ENCODE peak calls at places on chromosomes 13 and 19, in six cellular contexts. H is neural progenitor cell; U is fibroblast of pulmonary artery; S is CD4-positive, alpha-beta T cell; T is GM12864; K is ascending aorta. P is an unnamed sample.

GRCh38 chr19:49590971-49591730 is at the start of gene PRR12:
- DNase-seq in K (no peak), T (no peak), S (peak; percentile 61), H (peak; percentile 88), U (peak; percentile 77), P (no peak)

GRCh38 chr19:798415-799075 is 1.3 kb downstream of the PTBP1 start:
- DNase-seq in U (no peak), H (peak; percentile 41), T (no peak), K (no peak), S (no peak), P (no peak)

GRCh38 chr19:35124098-35125060 is 8.8 kb downstream of the FXYD3 start:
- DNase-seq in U (peak; percentile 93), K (peak; percentile 80), T (peak; percentile 45), H (peak; percentile 33), S (peak; percentile 87), P (no peak)

GRCh38 chr13:42396901-42397670 is 125.1 kb downstream of the AKAP11 start:
- DNase-seq in K (no peak), S (no peak), H (no peak), T (no peak), U (no peak), P (no peak)

GRCh38 chr13:112465251-112466131 is 89.3 kb downstream of the SPACA7 start:
- DNase-seq in K (no peak), H (no peak), S (no peak), T (no peak), U (no peak), P (no peak)

GRCh38 chr19:8045872-8046568 is 6.5 kb upstream of the CCL25 start:
- DNase-seq in T (no peak), H (no peak), U (no peak), K (no peak), S (no peak), P (no peak)

GRCh38 chr19:46755077-46755852 is 9.0 kb upstream of the STRN4 start:
- DNase-seq in H (no peak), K (no peak), S (no peak), T (no peak), U (peak; percentile 81), P (no peak)

GRCh38 chr19:45172173-45172572 is 5.9 kb downstream of the TRAPPC6A start:
- DNase-seq in U (no peak), H (no peak), T (no peak), K (no peak), S (peak; percentile 38), P (no peak)

GRCh38 chr13:42986176-42986574 is 5.9 kb downstream of the EPSTI1 start:
- DNase-seq in T (no peak), H (no peak), K (no peak), S (no peak), U (no peak), P (no peak)

GRCh38 chr13:73883162-73883561 is 251.0 kb downstream of the KLF12 start:
- DNase-seq in U (no peak), S (no peak), K (no peak), H (no peak), T (no peak), P (no peak)

GRCh38 chr19:48591021-48591420 is 15.5 kb upstream of the SPACA4 start:
- DNase-seq in T (no peak), K (no peak), U (peak; percentile 30), H (no peak), S (no peak), P (no peak)

GRCh38 chr13:100735494-100735893 is 60.9 kb upstream of the TMTC4 start:
- DNase-seq in K (no peak), U (no peak), T (no peak), H (no peak), S (no peak), P (no peak)
- TF ChIP-seq CTCF in K (no peak), U (no peak), T (no peak), H (no peak), S (no peak), P (no peak)

GRCh38 chr19:18253716-18254115 is 20.5 kb downstream of the IQCN start:
- DNase-seq in T (no peak), H (no peak), U (no peak), K (no peak), S (no peak), P (no peak)

GRCh38 chr19:18252370-18252717 is 21.9 kb downstream of the IQCN start:
- DNase-seq in T (no peak), H (no peak), K (no peak), S (no peak), U (no peak), P (no peak)

GRCh38 chr19:18257503-18258470 is 16.5 kb downstream of the IQCN start:
- DNase-seq in T (no peak), H (no peak), U (no peak), S (no peak), K (no peak), P (no peak)

GRCh38 chr19:18253130-18253529 is 21.1 kb downstream of the IQCN start:
- DNase-seq in U (no peak), K (no peak), S (no peak), T (no peak), H (no peak), P (no peak)

GRCh38 chr19:18254546-18255500 is 19.4 kb downstream of the IQCN start:
- DNase-seq in U (no peak), S (no peak), K (no peak), H (no peak), T (no peak), P (no peak)
- TF ChIP-seq CTCF in U (no peak), S (no peak), K (no peak), H (peak; percentile 23), T (peak; percentile 23), P (no peak)

DNA sequence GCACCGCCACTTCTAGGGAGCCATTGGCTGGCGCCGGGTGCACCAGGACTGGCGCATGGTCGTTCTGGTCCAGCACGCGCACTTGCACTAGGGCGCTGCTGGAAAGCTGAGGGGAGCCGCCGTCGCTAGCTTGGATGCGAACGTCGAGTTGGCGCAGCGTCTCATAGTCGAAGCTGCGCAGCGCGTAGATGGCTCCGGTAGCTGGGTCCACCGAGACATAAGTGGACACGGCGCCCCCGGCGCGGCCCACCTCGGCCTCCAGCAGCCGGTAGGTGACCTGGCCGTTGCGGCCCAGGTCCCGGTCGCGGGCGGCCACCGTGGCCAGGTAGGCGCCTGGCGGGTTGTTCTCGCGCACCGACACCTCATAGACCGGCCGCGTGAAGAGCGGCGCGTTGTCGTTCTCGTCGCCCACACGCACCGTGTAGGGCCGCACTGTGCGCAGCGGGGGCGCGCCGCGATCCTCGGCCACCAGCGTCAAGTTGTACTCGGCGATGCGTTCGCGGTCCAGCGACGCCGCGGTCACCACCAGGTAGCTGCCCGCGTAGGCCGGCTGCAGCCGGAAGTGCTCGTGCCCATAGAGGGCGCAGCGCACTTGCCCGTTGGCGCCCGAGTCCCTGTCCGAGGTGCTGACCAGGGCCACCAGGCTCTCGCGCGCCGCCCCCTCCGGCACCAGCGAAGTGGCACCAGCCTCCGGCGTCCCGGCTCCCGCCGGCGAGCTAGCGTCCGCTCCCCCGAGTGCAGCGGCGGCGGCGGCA is 1.7 kb downstream of the PCDH8 start:
- DNase-seq in U (peak; percentile 22), T (no peak), S (no peak), K (no peak), H (peak; percentile 95), P (peak; percentile 87)
- TF ChIP-seq CTCF in U (peak; percentile 18), T (no peak), S (no peak), K (peak; percentile 6), H (peak; percentile 73), P (peak; percentile 70)

GRCh38 chr19:37466798-37467607 is at the start of gene ZNF569:
- DNase-seq in K (peak; percentile 68), U (peak; percentile 97), S (peak; percentile 88), H (peak; percentile 93), T (peak; percentile 88), P (peak; percentile 89)
- TF ChIP-seq CTCF in K (no peak), U (no peak), S (no peak), H (no peak), T (peak; percentile 5), P (no peak)

P was measured in type B pancreatic cell.